ENCODE peak calls at places on chromosomes 4 and X, in ten cellular contexts. P is tibial nerve, Y is right lobe of liver, V is stomach, Q is lower leg skin, W is K562, Z is heart left ventricle, I is gastrocnemius medialis, M is A549, F is prostate gland. U is an unnamed sample.

GRCh38 chr4:84432713-84433112 is 66.4 kb downstream of the NKX6-1 start:
- DNase-seq in Q (no peak), M (no peak), V (no peak), Y (no peak), W (no peak), Z (no peak), F (no peak), I (no peak), P (no peak), U (no peak)

GRCh38 chr4:931194-931959 is 739 bp downstream of the GAK start:
- DNase-seq in Q (peak), V (no peak), M (no peak), P (no peak), W (peak), F (no peak), I (peak), Y (no peak), Z (peak), U (peak)

GRCh38 chr4:40721730-40722171 is 28.0 kb upstream of the NSUN7 start:
- DNase-seq in V (no peak), Q (no peak), P (no peak), W (no peak), Y (no peak), Z (no peak), F (no peak), I (no peak), M (no peak), U (no peak)

GRCh38 chr4:137651128-137651527 is 118.8 kb upstream of the PCDH18 start:
- DNase-seq in P (no peak), Y (no peak), M (no peak), V (no peak), Z (no peak), Q (no peak), W (no peak), F (no peak), I (no peak), U (no peak)

GRCh38 chr4:118682928-118683327 is 2.3 kb upstream of the METTL14 start:
- DNase-seq in P (no peak), Q (no peak), V (no peak), Y (no peak), F (no peak), Z (no peak), M (peak), W (peak), I (no peak), U (peak)

GRCh38 chr4:40626183-40626990 is 3.3 kb downstream of the RBM47 start:
- DNase-seq in Q (no peak), P (no peak), I (no peak), V (no peak), M (no peak), Y (no peak), W (no peak), Z (no peak), F (peak), U (no peak)

GRCh38 chr4:14168919-14169318 is 541.4 kb upstream of the BOD1L1 start:
- DNase-seq in M (peak), V (peak), I (peak), P (no peak), Z (peak), Q (no peak), Y (peak), F (no peak), W (no peak), U (no peak)

GRCh38 chrX:44748014-44748413 is 95.8 kb upstream of the DUSP21 start:
- DNase-seq in I (no peak), Q (no peak), W (no peak), Z (no peak), Y (no peak), P (no peak), F (no peak), M (no peak), V (no peak), U (no peak)

GRCh38 chr4:125736057-125736456 is 421.3 kb downstream of the FAT4 start:
- DNase-seq in I (no peak), Z (no peak), M (no peak), W (no peak), Y (no peak), F (no peak), Q (no peak), P (no peak), V (no peak), U (peak)

GRCh38 chrX:54182194-54182863 is 725 bp downstream of the FAM120C start:
- DNase-seq in M (peak), V (peak), Y (peak), I (peak), W (peak), Q (peak), P (peak), Z (peak), F (peak), U (peak)
- TF ChIP-seq POLR2A in M (peak), V (no peak), Y (peak), I (peak), W (peak), Q (no peak), P (no peak), Z (peak), F (no peak), U (peak)

DNA sequence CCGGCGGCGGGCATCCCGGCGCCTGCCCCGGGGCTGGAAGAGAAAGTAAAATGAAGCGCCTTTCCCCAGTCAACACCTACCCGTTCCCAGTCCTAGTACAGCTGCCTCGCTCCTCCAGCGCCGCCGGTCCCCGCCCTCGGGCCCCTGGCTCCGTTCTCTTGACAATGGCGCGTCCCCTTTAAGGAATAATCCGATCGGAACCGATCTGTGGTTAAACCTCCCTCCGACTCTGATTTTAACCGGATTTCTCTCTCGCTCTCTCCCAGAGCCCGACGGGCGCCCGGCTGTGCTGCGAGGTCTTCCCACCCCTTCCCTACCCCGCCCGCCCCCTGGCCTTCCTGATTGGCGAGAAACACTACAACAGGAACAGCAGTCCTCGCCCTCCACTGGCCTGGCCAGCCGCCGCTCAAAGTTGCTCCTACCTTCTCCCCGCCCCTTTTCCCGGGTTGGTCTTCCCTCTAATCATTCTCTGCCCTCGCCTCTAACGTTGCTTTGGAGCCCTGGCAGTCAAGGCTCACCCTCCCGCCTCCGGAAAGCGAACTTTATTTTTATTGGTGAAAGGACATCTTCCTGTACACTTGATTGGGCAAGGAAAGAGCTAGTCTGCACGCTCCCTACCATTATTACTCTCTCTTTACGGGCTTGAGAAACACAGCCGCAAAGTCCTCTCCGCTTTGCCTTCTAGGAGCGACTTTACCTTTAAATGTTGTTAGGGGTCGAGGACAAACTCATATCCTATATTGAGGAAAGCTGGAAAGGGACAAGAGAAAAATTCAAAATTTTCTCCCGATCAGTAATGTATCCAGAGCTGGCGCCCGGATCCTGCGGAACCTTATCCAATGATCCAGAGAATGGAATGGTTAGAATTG is at the start of gene FRYL:
- DNase-seq in W (peak), Y (peak), Q (peak), I (peak), P (peak), F (peak), Z (peak), M (peak), V (peak), U (peak)
- TF ChIP-seq POLR2A in W (peak), Y (peak), Q (peak), I (peak), P (peak), F (peak), Z (peak), M (peak), V (no peak), U (peak)

GRCh38 chrX:70139736-70140135 is 6.5 kb downstream of the IGBP1 start:
- DNase-seq in I (no peak), W (no peak), Y (no peak), M (no peak), P (no peak), F (no peak), V (no peak), Z (no peak), Q (no peak), U (no peak)
- TF ChIP-seq POLR2A in I (no peak), W (no peak), Y (no peak), M (no peak), P (no peak), F (no peak), V (no peak), Z (no peak), Q (no peak), U (no peak)

GRCh38 chrX:1658083-1658463 is 43.2 kb downstream of the ASMT start:
- DNase-seq in Y (no peak), Z (no peak), I (no peak), F (no peak), P (no peak), M (no peak), Q (peak), W (no peak), V (no peak), U (no peak)
- TF ChIP-seq POLR2A in Y (no peak), Z (no peak), I (no peak), F (no peak), P (no peak), M (no peak), Q (no peak), W (no peak), V (no peak), U (no peak)

DNA sequence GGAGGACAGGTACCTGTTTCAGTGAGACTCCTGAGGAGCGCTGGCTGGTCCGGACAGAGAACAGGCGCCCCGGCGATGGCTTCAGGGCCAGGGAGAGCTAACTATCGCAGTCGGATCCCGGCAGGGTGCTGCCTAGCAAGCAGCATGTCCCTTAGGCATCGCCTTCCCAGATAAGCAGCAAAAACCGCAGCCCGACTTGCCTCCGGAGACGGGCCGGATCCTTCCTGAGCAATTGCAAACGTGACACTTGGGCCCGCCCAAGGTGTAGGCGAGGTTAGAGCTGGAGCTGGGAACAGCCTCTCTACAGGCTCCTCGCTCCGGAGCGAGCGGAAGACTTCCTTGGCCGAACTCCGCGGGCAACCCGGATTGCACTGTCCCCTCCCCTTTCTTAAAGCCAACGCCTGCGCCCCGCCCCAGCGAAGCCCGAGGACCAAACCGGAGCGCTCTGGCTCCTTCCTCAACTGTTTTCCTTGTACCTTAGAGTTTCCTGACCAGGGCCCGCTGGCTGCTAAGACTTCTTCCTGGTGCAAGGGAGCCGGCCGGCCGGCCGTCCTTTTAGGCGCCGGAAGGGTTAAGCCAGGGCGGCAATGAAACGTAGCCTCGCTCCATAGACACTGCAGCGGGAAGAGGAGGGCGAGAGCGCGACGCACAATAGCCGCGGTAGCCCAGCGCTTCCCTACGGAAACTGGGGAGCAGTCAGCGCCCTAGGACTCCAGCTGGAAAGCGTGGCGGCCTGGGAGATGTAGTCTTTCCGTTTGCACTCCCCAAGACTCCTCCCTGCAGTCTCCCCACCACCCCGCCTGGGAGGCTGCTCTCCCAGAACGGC is at the start of gene OPHN1:
- DNase-seq in Z (peak), V (peak), W (peak), I (peak), M (peak), Y (peak), F (peak), P (peak), Q (peak), U (peak)
- TF ChIP-seq POLR2A in Z (peak), V (no peak), W (peak), I (peak), M (peak), Y (no peak), F (peak), P (peak), Q (no peak), U (no peak)